ENCODE peak calls at places on chromosomes 2 and 18, in six cellular contexts. T, B, P, A, S and I are unnamed samples.

GRCh38 chr18:79380816-79381806 is 14.6 kb upstream of the NFATC1 start:
- DNase-seq in T (peak; percentile 88), B (no peak), P (peak; percentile 87), A (peak; percentile 13), S (peak; percentile 37), I (peak; percentile 89)

GRCh38 chr18:79493211-79493800 is 97.6 kb downstream of the NFATC1 start:
- DNase-seq in T (no peak), B (peak; percentile 14), P (no peak), A (no peak), S (no peak), I (no peak)

GRCh38 chr2:98806266-98806697 is 75.3 kb upstream of the MGAT4A start:
- DNase-seq in T (no peak), B (peak; percentile 88), P (no peak), A (peak; percentile 24), S (peak; percentile 45), I (no peak)

GRCh38 chr18:51811883-51812282 is 528.1 kb upstream of the DCC start:
- DNase-seq in T (no peak), B (no peak), P (no peak), A (no peak), S (no peak), I (no peak)

GRCh38 chr2:190875881-190876280 is 4.7 kb upstream of the GLS start:
- DNase-seq in T (no peak), B (no peak), P (no peak), A (no peak), S (no peak), I (no peak)

GRCh38 chr2:1824202-1824905 is 80.0 kb upstream of the PXDN start:
- DNase-seq in T (no peak), B (no peak), P (no peak), A (peak; percentile 16), S (no peak), I (no peak)

GRCh38 chr2:164667566-164667965 is 46.3 kb upstream of the GRB14 start:
- DNase-seq in T (no peak), B (no peak), P (no peak), A (peak; percentile 58), S (peak; percentile 7), I (no peak)

GRCh38 chr2:233449921-233450853 is 95.9 kb downstream of the DGKD start:
- DNase-seq in T (no peak), B (no peak), P (no peak), A (no peak), S (no peak), I (no peak)

GRCh38 chr18:58671941-58672565 is 788 bp downstream of the MALT1 start:
- DNase-seq in T (no peak), B (no peak), P (peak; percentile 55), A (peak; percentile 42), S (peak; percentile 33), I (no peak)

GRCh38 chr2:145190031-145190703 is 670.2 kb upstream of the ZEB2 start:
- DNase-seq in T (no peak), B (no peak), P (no peak), A (peak; percentile 20), S (no peak), I (no peak)

GRCh38 chr2:181574321-181574720 is 82.6 kb downstream of the CERKL start:
- DNase-seq in T (no peak), B (no peak), P (no peak), A (no peak), S (no peak), I (no peak)

GRCh38 chr2:86053166-86053565 is 52.5 kb downstream of the POLR1A start:
- DNase-seq in T (no peak), B (no peak), P (no peak), A (no peak), S (no peak), I (no peak)

GRCh38 chr2:188659656-188660406 is 314.3 kb upstream of the COL3A1 start:
- DNase-seq in T (no peak), B (no peak), P (no peak), A (peak; percentile 86), S (peak; percentile 52), I (no peak)

GRCh38 chr2:240955306-240956101 is 42.9 kb upstream of the SNED1 start:
- DNase-seq in T (no peak), B (no peak), P (no peak), A (no peak), S (no peak), I (peak; percentile 7)

GRCh38 chr18:9944805-9945204 is 31.0 kb downstream of the VAPA start:
- DNase-seq in T (no peak), B (no peak), P (no peak), A (no peak), S (no peak), I (no peak)

GRCh38 chr2:40279001-40279400 is 172.9 kb downstream of the SLC8A1 start:
- DNase-seq in T (no peak), B (no peak), P (no peak), A (no peak), S (peak; percentile 49), I (no peak)

GRCh38 chr18:36729197-36729596 is 99.6 kb downstream of the TPGS2 start:
- DNase-seq in T (no peak), B (no peak), P (no peak), A (no peak), S (no peak), I (no peak)

GRCh38 chr2:200905618-200906296 is 16.6 kb downstream of the NIF3L1 start:
- DNase-seq in T (peak; percentile 68), B (peak; percentile 74), P (peak; percentile 43), A (peak; percentile 58), S (peak; percentile 69), I (peak; percentile 53)

GRCh38 chr2:128686881-128687550 is 368.3 kb upstream of the HS6ST1 start:
- DNase-seq in T (no peak), B (no peak), P (peak; percentile 6), A (no peak), S (no peak), I (no peak)

GRCh38 chr2:224360801-224361251 is 41.1 kb downstream of the FAM124B start:
- DNase-seq in T (no peak), B (no peak), P (no peak), A (peak; percentile 35), S (peak; percentile 16), I (no peak)

GRCh38 chr2:11574176-11575046 is 40.6 kb downstream of the GREB1 start:
- DNase-seq in T (no peak), B (no peak), P (no peak), A (peak; percentile 11), S (no peak), I (no peak)

GRCh38 chr18:32301976-32302743 is 112.3 kb downstream of the MEP1B start:
- DNase-seq in T (peak; percentile 51), B (no peak), P (peak; percentile 43), A (peak; percentile 94), S (peak; percentile 85), I (no peak)

GRCh38 chr2:3705808-3706207 is 2.4 kb downstream of the DCDC2C start:
- DNase-seq in T (no peak), B (no peak), P (no peak), A (no peak), S (no peak), I (no peak)

DNA sequence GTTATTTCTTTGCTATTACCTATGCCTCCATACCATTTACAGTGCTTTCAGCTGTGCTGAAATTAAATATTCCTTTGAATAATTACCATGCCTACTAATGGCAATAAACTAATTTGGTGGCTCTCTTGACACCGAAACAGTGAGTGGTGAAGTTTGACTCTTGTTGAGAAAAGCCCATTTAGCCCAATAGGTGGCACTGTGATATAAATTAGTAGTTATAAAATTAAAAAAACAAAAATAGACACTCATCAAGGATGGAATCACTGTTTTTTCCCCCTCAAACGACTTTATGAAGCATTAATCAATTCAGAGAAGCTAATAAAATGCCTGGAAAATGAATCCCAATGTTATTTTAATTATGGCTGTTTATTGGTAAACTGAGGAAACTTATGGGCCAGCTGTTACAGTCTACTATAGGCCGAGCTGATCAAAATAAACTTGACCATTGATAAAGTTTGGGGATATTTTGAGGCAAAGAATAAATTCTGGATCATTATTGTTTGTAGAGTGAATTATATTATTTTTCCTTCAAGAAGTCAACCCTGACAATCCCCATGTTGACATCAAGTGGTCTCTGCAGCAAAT is 339.6 kb downstream of the TRIB2 start:
- DNase-seq in T (no peak), B (no peak), P (no peak), A (peak; percentile 2), S (peak; percentile 25), I (no peak)
- TF ChIP-seq CTCF in T (peak; percentile 6), B (no peak), P (peak; percentile 26), A (peak; percentile 63), S (peak; percentile 50), I (peak; percentile 54)

GRCh38 chr2:104077573-104077972 is 776.3 kb upstream of the POU3F3 start:
- DNase-seq in T (no peak), B (no peak), P (no peak), A (no peak), S (no peak), I (no peak)

DNA sequence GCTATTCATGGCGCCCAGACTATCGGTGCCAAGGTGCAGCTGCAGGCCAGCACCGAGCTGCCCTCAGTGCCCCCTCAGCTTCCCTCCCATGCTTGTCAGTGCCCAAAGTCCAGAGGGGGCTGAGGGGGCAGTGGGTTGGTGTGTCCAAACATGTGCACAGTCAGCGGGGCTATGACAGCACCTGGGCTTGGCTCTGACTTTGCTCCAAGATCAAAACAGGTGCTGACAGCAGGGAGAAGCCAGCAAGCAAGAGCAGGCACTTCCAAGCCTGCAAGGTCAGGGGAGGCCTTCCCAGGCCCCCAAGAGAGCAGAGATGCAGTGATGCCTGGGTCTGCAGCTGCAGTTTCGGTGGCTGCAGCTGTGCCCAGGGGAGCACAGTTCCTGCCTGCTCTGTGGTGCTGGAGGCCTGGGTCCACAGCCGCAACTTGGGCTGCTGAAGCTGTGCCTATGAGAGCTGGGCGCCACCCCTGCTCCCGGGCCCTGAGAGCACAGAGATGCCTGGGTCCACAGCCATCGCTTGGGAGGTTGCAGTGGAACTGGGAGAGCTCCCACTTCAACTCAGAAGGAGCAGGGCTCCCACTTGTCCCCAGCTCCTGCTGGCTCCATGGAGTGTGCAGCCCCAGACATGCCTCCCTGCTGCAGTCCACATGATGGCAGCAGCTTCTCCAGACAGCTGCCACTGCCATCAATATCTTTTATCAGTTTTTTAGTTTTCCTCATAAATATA is 775.3 kb upstream of the POU3F3 start:
- DNase-seq in T (no peak), B (no peak), P (no peak), A (no peak), S (no peak), I (peak; percentile 17)
- TF ChIP-seq CTCF in T (no peak), B (no peak), P (no peak), A (no peak), S (no peak), I (peak; percentile 40)

GRCh38 chr2:152556506-152556905 is 160.8 kb downstream of the PRPF40A start:
- DNase-seq in T (no peak), B (no peak), P (no peak), A (no peak), S (no peak), I (no peak)

GRCh38 chr2:152553518-152553917 is 163.7 kb downstream of the PRPF40A start:
- DNase-seq in T (no peak), B (no peak), P (no peak), A (no peak), S (no peak), I (no peak)

GRCh38 chr2:152552868-152553267 is 164.4 kb downstream of the PRPF40A start:
- DNase-seq in T (no peak), B (no peak), P (no peak), A (no peak), S (no peak), I (no peak)

GRCh38 chr2:152557273-152557879 is 159.9 kb downstream of the PRPF40A start:
- DNase-seq in T (no peak), B (no peak), P (no peak), A (no peak), S (peak; percentile 39), I (no peak)

GRCh38 chr2:152555048-152555447 is 162.2 kb downstream of the PRPF40A start:
- DNase-seq in T (no peak), B (no peak), P (no peak), A (no peak), S (peak; percentile 32), I (no peak)
- TF ChIP-seq CTCF in T (no peak), B (no peak), P (peak; percentile 7), A (peak; percentile 62), S (peak; percentile 47), I (peak; percentile 38)

GRCh38 chr2:48081317-48081628 is 175.0 kb upstream of the FBXO11 start:
- DNase-seq in T (no peak), B (no peak), P (no peak), A (no peak), S (no peak), I (no peak)
- TF ChIP-seq CTCF in T (no peak), B (no peak), P (no peak), A (no peak), S (no peak), I (no peak)